ENCODE peak calls at places on chromosomes 5 and 9, in ten cellular contexts. Y is head of caudate nucleus; A is skeletal muscle cell; X is Calu3; S is activated naive CD4-positive, alpha-beta T cell treated with Interleukin-2 at 50 U/mL for 16 hours; N is A549; H is natural killer cell treated with Interleukin-12 subunit alpha and Interleukin-12 subunit beta and Interleukin-15 and Interleukin-18, amount 100 ng/mL, for 72 hours; E is brain microvascular endothelial cell; J is iPS-NIHi11; T is GM20000. C is an unnamed sample.

GRCh38 chr9:109733690-109734089 is 46.3 kb upstream of the PALM2AKAP2 start:
- DNase-seq in S (no peak), H (no peak), T (no peak), A (no peak), N (no peak), J (no peak), X (peak), Y (no peak), E (peak), C (no peak)

GRCh38 chr9:2229109-2229733 is 214.1 kb downstream of the SMARCA2 start:
- DNase-seq in Y (no peak), N (no peak), H (no peak), S (no peak), J (no peak), X (peak), A (no peak), T (peak), E (no peak), C (no peak)

GRCh38 chr5:57102905-57103255 is 71.0 kb upstream of the GPBP1 start:
- DNase-seq in S (no peak), N (peak), J (no peak), Y (no peak), E (no peak), T (no peak), A (no peak), X (no peak), H (no peak), C (no peak)

GRCh38 chr9:133715295-133715865 is 22.8 kb downstream of the SARDH start:
- DNase-seq in J (no peak), N (no peak), X (no peak), Y (no peak), H (no peak), S (no peak), A (no peak), E (peak), T (no peak), C (no peak)

GRCh38 chr9:107054146-107054545 is 191.2 kb downstream of the ZNF462 start:
- DNase-seq in S (no peak), N (no peak), T (no peak), E (no peak), X (no peak), H (no peak), Y (no peak), J (no peak), A (no peak), C (no peak)

GRCh38 chr5:89315194-89315593 is 432.2 kb upstream of the MEF2C start:
- DNase-seq in X (no peak), N (no peak), E (peak), S (no peak), H (no peak), A (peak), Y (no peak), T (no peak), J (no peak), C (no peak)

GRCh38 chr9:306907-307306 is 92.2 kb downstream of the DOCK8 start:
- DNase-seq in S (peak), X (no peak), J (no peak), T (peak), E (no peak), Y (no peak), H (no peak), A (no peak), N (no peak), C (no peak)

GRCh38 chr5:131272365-131273123 is 8.7 kb downstream of the CDC42SE2 start:
- DNase-seq in J (no peak), Y (no peak), H (no peak), X (no peak), T (no peak), E (no peak), S (no peak), N (no peak), A (no peak), C (no peak)

GRCh38 chr5:151459680-151460079 is 12.3 kb downstream of the SLC36A1 start:
- DNase-seq in X (no peak), H (no peak), A (no peak), J (no peak), S (no peak), E (peak), Y (no peak), T (no peak), N (no peak), C (no peak)

GRCh38 chr9:88741335-88741734 is 206.4 kb downstream of the NXNL2 start:
- DNase-seq in T (peak), S (no peak), N (no peak), X (no peak), Y (no peak), E (no peak), H (no peak), A (no peak), J (peak), C (no peak)

GRCh38 chr5:179261301-179262125 is 83.7 kb downstream of the ADAMTS2 start:
- DNase-seq in A (no peak), Y (peak), T (no peak), J (peak), N (no peak), E (no peak), S (no peak), H (no peak), X (no peak), C (no peak)

GRCh38 chr5:15993934-15994333 is 185.7 kb downstream of the MARCHF11 start:
- DNase-seq in Y (no peak), H (no peak), X (no peak), J (no peak), T (no peak), S (no peak), A (no peak), E (peak), N (no peak), C (no peak)